ENCODE peak calls at places on chromosomes 16 and 17, in nine cellular contexts. K is tibial nerve, A is SK-N-SH, N is cardiac muscle cell, W is caudate nucleus, C is left ventricle myocardium inferior, D is endodermal cell, U is prostate gland, F is tibial artery. T is an unnamed sample.

GRCh38 chr17:63113167-63113566 is 147.1 kb downstream of the TANC2 start:
- DNase-seq in K (no peak), A (no peak), W (no peak), D (no peak), F (no peak), C (no peak), U (no peak), N (peak; percentile 17), T (no peak)

GRCh38 chr16:46822270-46822669 is 8.7 kb downstream of the C16orf87 start:
- DNase-seq in U (no peak), W (no peak), F (no peak), C (no peak), N (peak; percentile 48), A (no peak), D (no peak), K (no peak), T (peak; percentile 36)

GRCh38 chr17:1487939-1488825 is 4.3 kb downstream of the MYO1C start:
- DNase-seq in D (peak; percentile 93), F (peak; percentile 80), C (peak; percentile 90), U (peak; percentile 83), A (peak; percentile 94), K (peak; percentile 83), N (peak; percentile 95), W (peak; percentile 71), T (peak; percentile 67)

GRCh38 chr16:85281181-85281580 is 168.9 kb upstream of the CIBAR2 start:
- DNase-seq in F (no peak), W (no peak), U (no peak), D (no peak), K (no peak), C (no peak), N (no peak), A (no peak), T (no peak)

GRCh38 chr17:8963665-8964258 is 1.7 kb downstream of the PIK3R5 start:
- DNase-seq in A (no peak), W (no peak), F (no peak), U (no peak), N (no peak), D (no peak), C (no peak), K (no peak), T (no peak)

GRCh38 chr17:41334385-41334784 is 16.2 kb downstream of the KRT33A start:
- DNase-seq in U (no peak), F (no peak), N (no peak), K (no peak), W (no peak), D (peak; percentile 82), C (no peak), A (no peak), T (no peak)

GRCh38 chr17:55496094-55496881 is 15.0 kb downstream of the SMIM36 start:
- DNase-seq in D (no peak), U (no peak), W (no peak), N (peak; percentile 94), C (peak; percentile 34), F (no peak), A (no peak), K (no peak), T (peak; percentile 4)

GRCh38 chr16:22948603-22949368 is 134.8 kb downstream of the HS3ST2 start:
- DNase-seq in C (peak; percentile 39), K (peak; percentile 54), U (peak; percentile 48), N (peak; percentile 69), A (peak; percentile 77), D (peak; percentile 95), W (peak; percentile 35), F (peak; percentile 68), T (peak; percentile 2)

GRCh38 chr16:951660-952301 is 19.0 kb downstream of the LMF1 start:
- DNase-seq in W (no peak), A (no peak), N (no peak), F (no peak), U (no peak), K (no peak), C (no peak), D (no peak), T (no peak)

GRCh38 chr17:18981642-18982424 is 22.7 kb downstream of the FAM83G start:
- DNase-seq in D (peak; percentile 75), K (no peak), C (no peak), N (peak; percentile 57), U (peak; percentile 54), F (no peak), W (no peak), A (no peak), T (no peak)

DNA sequence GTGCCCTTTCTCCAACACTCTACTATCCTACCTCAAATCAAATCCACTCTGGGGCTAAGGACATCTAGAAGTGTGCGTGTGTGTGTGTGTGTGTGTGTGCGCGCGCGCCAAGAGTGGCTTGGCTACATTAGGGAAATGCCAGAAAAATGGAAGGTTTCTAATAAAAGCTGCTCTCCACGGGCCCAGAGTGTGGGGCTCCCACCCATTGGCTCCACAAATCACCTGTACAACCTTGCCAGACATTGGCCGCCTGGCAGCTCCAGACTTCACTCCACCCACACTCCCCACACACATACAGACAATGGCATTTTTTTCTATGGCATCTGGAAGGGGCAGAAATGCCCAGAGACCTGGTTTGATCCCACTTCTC is 30.3 kb upstream of the PHOSPHO1 start:
- DNase-seq in U (no peak), N (no peak), A (no peak), W (no peak), C (no peak), K (no peak), F (no peak), D (no peak), T (no peak)
- H3K27ac ChIP-seq in U (no peak overlapping the region), N (no peak overlapping the region), A (no peak overlapping the region), W (no peak overlapping the region), C (peak overlapping the region; percentile 88), K (no peak overlapping the region), F (peak overlapping the region; percentile 69), D (peak overlapping the region; percentile 64), T (no peak overlapping the region)

GRCh38 chr17:59494757-59495368 is 70.5 kb upstream of the DHX40 start:
- DNase-seq in F (no peak), N (no peak), W (no peak), A (no peak), U (no peak), C (no peak), K (no peak), D (no peak), T (no peak)

GRCh38 chr17:59493867-59494266 is 71.5 kb upstream of the DHX40 start:
- DNase-seq in N (no peak), A (peak; percentile 27), D (no peak), W (no peak), K (no peak), U (no peak), F (no peak), C (no peak), T (no peak)

GRCh38 chr17:59491353-59492090 is 73.9 kb upstream of the DHX40 start:
- DNase-seq in U (no peak), N (no peak), A (no peak), K (no peak), W (no peak), C (no peak), F (no peak), D (no peak), T (no peak)

GRCh38 chr17:59490259-59490658 is 75.2 kb upstream of the DHX40 start:
- DNase-seq in U (no peak), C (no peak), N (no peak), F (no peak), D (no peak), A (no peak), K (no peak), W (no peak), T (no peak)

GRCh38 chr17:59492091-59492451 is 73.3 kb upstream of the DHX40 start:
- DNase-seq in F (no peak), U (no peak), A (no peak), W (no peak), N (no peak), C (no peak), K (no peak), D (no peak), T (no peak)
- H3K27ac ChIP-seq in F (no peak overlapping the region), U (no peak overlapping the region), A (no peak overlapping the region), W (no peak overlapping the region), N (peak overlapping the region; percentile 100), C (peak overlapping the region; percentile 19), K (no peak overlapping the region), D (no peak overlapping the region), T (no peak overlapping the region)

DNA sequence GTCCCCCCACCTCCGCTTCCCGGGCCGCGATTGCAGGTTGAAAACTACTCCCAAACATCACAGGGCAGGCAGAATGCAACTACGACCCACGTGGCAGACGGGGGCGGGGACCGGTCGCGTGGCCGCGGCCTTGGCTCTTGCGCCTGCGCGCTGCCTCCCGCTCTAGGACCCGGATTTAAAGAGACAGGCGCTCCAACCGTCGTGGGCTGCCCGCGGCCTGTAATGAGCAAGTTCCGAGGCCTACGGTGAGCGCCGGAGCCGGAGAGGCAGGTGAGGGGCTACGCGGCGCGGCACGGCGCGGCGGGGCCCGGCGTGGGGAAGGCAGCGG is at the start of gene LIG3:
- DNase-seq in F (peak; percentile 93), A (peak; percentile 96), U (peak; percentile 93), C (peak; percentile 94), W (peak; percentile 93), D (peak; percentile 100), N (peak; percentile 96), K (peak; percentile 83), T (peak; percentile 74)
- H3K27ac ChIP-seq in F (peak within 1 kb of the TSS; percentile 97), A (peak within 1 kb of the TSS; percentile 91), U (peak within 1 kb of the TSS; percentile 100), C (peak within 1 kb of the TSS; percentile 99), W (peak within 1 kb of the TSS; percentile 93), D (peak within 1 kb of the TSS; percentile 93), N (peak within 1 kb of the TSS; percentile 99), K (peak within 1 kb of the TSS; percentile 100), T (peak within 1 kb of the TSS; percentile 99)

GRCh38 chr17:34314279-34314678 is 5.0 kb upstream of the CCL8 start:
- DNase-seq in D (no peak), F (peak; percentile 52), C (no peak), N (peak; percentile 95), A (no peak), W (no peak), U (no peak), K (peak; percentile 17), T (no peak)

GRCh38 chr17:34319087-34319486 is at the start of gene CCL8:
- DNase-seq in C (no peak), F (no peak), D (no peak), U (no peak), A (no peak), N (peak; percentile 36), W (no peak), K (no peak), T (no peak)

GRCh38 chr17:34321981-34322380 is 2.7 kb downstream of the CCL8 start:
- DNase-seq in W (no peak), K (no peak), F (peak; percentile 31), A (no peak), C (no peak), D (no peak), N (no peak), U (no peak), T (no peak)

GRCh38 chr17:34313164-34313563 is 6.1 kb upstream of the CCL8 start:
- DNase-seq in N (peak; percentile 73), U (no peak), D (no peak), W (no peak), K (no peak), C (no peak), F (no peak), A (no peak), T (no peak)

DNA sequence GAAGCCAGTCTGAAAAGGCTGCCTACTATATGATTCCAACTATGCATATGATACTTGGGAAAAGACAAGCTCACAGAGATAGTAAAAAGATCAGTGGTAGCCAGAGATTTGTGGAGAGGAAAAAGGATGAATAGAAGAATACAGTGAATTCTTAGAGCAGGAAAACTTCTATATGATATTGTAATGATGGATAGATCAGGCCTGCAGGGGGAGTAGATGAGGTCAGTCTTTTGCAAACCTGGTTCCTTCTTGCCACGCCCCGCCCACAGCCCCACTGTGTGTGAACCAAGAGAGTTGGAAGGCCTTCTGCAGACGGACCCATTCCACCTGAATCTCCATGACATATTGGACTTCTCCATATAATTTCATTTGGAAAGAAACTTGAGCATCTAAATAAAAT is 761 bp upstream of the CCL8 start:
- DNase-seq in W (no peak), C (no peak), F (no peak), U (no peak), N (no peak), A (no peak), D (peak; percentile 83), K (no peak), T (no peak)
- H3K27ac ChIP-seq in W (no peak overlapping the region), C (peak overlapping the region; percentile 60), F (no peak overlapping the region), U (no peak overlapping the region), N (no peak overlapping the region), A (no peak overlapping the region), D (no peak overlapping the region), K (no peak overlapping the region), T (no peak overlapping the region)